ENCODE peak calls at places on chromosomes 7 and 10, in four cellular contexts. F, V, B and K are unnamed samples.

GRCh38 chr7:139505563-139505962 is 17.9 kb upstream of the CLEC2L start:
- DNase-seq in F (peak), V (no peak), B (peak), K (no peak)

GRCh38 chr7:28037220-28038010 is 143.2 kb downstream of the JAZF1 start:
- DNase-seq in F (peak), V (peak), B (peak), K (peak)

GRCh38 chr7:120407015-120407414 is 134.0 kb downstream of the KCND2 start:
- DNase-seq in F (no peak), V (no peak), B (no peak), K (no peak)

GRCh38 chr7:155470186-155470487 is 12.2 kb downstream of the EN2 start:
- DNase-seq in F (no peak), V (no peak), B (no peak), K (no peak)

GRCh38 chr7:38141187-38141586 is 36.9 kb upstream of the STARD3NL start:
- DNase-seq in F (no peak), V (no peak), B (no peak), K (no peak)

GRCh38 chr10:74871595-74872382 is 45.4 kb downstream of the KAT6B start:
- DNase-seq in F (no peak), V (no peak), B (no peak), K (peak)

GRCh38 chr7:155581107-155581830 is 34.9 kb upstream of the CNPY1 start:
- DNase-seq in F (no peak), V (no peak), B (no peak), K (no peak)

GRCh38 chr7:97732567-97733275 is 835 bp downstream of the TAC1 start:
- DNase-seq in F (no peak), V (no peak), B (no peak), K (no peak)

GRCh38 chr10:74419491-74420466 is 268.8 kb downstream of the ADK start:
- DNase-seq in F (peak), V (peak), B (no peak), K (peak)

GRCh38 chr7:47300472-47301021 is 281.4 kb downstream of the TNS3 start:
- DNase-seq in F (no peak), V (no peak), B (no peak), K (no peak)

GRCh38 chr7:77794000-77794399 is 4.2 kb downstream of the TMEM60 start:
- DNase-seq in F (no peak), V (no peak), B (no peak), K (no peak)

GRCh38 chr10:1243486-1244182 is 187.4 kb downstream of the WDR37 start:
- DNase-seq in F (peak), V (no peak), B (no peak), K (no peak)

GRCh38 chr7:129222064-129222463 is 2.8 kb upstream of the AHCYL2 start:
- DNase-seq in F (no peak), V (no peak), B (no peak), K (no peak)

GRCh38 chr7:108114117-108114841 is 15.9 kb downstream of the LAMB4 start:
- DNase-seq in F (peak), V (peak), B (peak), K (no peak)

GRCh38 chr7:151662291-151662690 is 142.6 kb upstream of the RHEB start:
- DNase-seq in F (no peak), V (no peak), B (no peak), K (no peak)

GRCh38 chr7:71198887-71199286 is 66.9 kb downstream of the GALNT17 start:
- DNase-seq in F (peak), V (no peak), B (no peak), K (no peak)

GRCh38 chr7:50953303-50953702 is 170.6 kb upstream of the GRB10 start:
- DNase-seq in F (no peak), V (no peak), B (no peak), K (no peak)

GRCh38 chr7:41257660-41258059 is 445.2 kb downstream of the INHBA start:
- DNase-seq in F (no peak), V (no peak), B (no peak), K (no peak)

GRCh38 chr7:112749775-112750174 is 40.4 kb downstream of the TMEM168 start:
- DNase-seq in F (peak), V (peak), B (no peak), K (no peak)

GRCh38 chr7:84041649-84042048 is 152.9 kb downstream of the SEMA3A start:
- DNase-seq in F (no peak), V (no peak), B (no peak), K (no peak)

GRCh38 chr7:138226001-138226476 is 149.8 kb downstream of the AKR1D1 start:
- DNase-seq in F (peak), V (no peak), B (peak), K (no peak)

GRCh38 chr10:35843524-35844171 is 201.6 kb upstream of the FZD8 start:
- DNase-seq in F (no peak), V (no peak), B (no peak), K (no peak)

GRCh38 chr10:49275896-49276295 is 23.1 kb upstream of the C10orf71 start:
- DNase-seq in F (no peak), V (no peak), B (no peak), K (no peak)
- TF ChIP-seq POLR2AphosphoS2 in F (no peak), V (no peak), B (no peak), K (no peak)

GRCh38 chr10:124588736-124589451 is 127.3 kb downstream of the LHPP start:
- DNase-seq in F (peak), V (no peak), B (peak), K (no peak)
- TF ChIP-seq POLR2AphosphoS2 in F (no peak), V (no peak), B (no peak), K (no peak)

GRCh38 chr10:62264702-62265436 is 3.8 kb downstream of the RTKN2 start:
- DNase-seq in F (peak), V (peak), B (peak), K (no peak)
- TF ChIP-seq POLR2AphosphoS2 in F (no peak), V (no peak), B (no peak), K (no peak)

DNA sequence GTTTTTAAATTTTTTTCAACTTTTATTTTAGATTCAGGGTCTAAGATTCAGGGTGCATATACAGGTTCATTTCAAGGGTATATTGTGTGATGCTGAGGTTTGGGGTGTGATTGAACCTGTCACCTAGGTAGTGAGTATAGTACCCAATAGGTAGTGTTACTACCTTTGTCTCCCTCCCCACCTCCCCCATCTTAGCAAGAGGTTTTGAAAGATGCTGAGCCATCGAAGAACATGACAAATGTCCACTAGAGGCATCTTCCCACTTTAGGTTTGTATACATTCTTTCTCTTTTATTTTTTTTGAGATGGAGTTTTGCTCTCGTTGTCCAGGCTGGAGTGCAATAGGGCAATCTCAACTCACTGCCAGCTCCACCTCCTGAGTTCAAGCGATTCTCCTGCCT is 880 bp upstream of the MGAM2 start:
- DNase-seq in F (no peak), V (no peak), B (peak), K (no peak)
- TF ChIP-seq POLR2AphosphoS2 in F (no peak), V (no peak), B (no peak), K (no peak)